ENCODE peak calls at places on chromosomes 6 and 20, in eight cellular contexts. One of them, this sample, is unnamed.

GRCh38 chr6:56938634-56939294 is 16.1 kb upstream of the BEND6 start:
- DNase-seq in testis: no peak
- DNase-seq in astrocyte of the cerebellum: peak
- DNase-seq in uterus: no peak
- DNase-seq in IMR-90: peak
- DNase-seq in pancreas: no peak
- DNase-seq in heart right ventricle: no peak
- DNase-seq in hepatocyte: peak
- DNase-seq in this sample: peak

GRCh38 chr6:158654498-158654897 is 4.6 kb downstream of the SYTL3 start:
- DNase-seq in testis: peak
- DNase-seq in astrocyte of the cerebellum: no peak
- DNase-seq in uterus: peak
- DNase-seq in IMR-90: peak
- DNase-seq in pancreas: no peak
- DNase-seq in heart right ventricle: peak
- DNase-seq in hepatocyte: peak
- DNase-seq in this sample: peak

GRCh38 chr6:25332671-25333071 is 53.5 kb downstream of the CARMIL1 start:
- DNase-seq in testis: no peak
- DNase-seq in astrocyte of the cerebellum: no peak
- DNase-seq in uterus: no peak
- DNase-seq in IMR-90: no peak
- DNase-seq in pancreas: no peak
- DNase-seq in heart right ventricle: no peak
- DNase-seq in hepatocyte: no peak
- DNase-seq in this sample: no peak

GRCh38 chr6:13331516-13332348 is 3.4 kb upstream of the TBC1D7 start:
- DNase-seq in testis: no peak
- DNase-seq in astrocyte of the cerebellum: no peak
- DNase-seq in uterus: no peak
- DNase-seq in IMR-90: peak
- DNase-seq in pancreas: no peak
- DNase-seq in heart right ventricle: no peak
- DNase-seq in hepatocyte: peak
- DNase-seq in this sample: peak

GRCh38 chr6:156960525-156960924 is 183.3 kb downstream of the ARID1B start:
- DNase-seq in testis: no peak
- DNase-seq in astrocyte of the cerebellum: no peak
- DNase-seq in uterus: no peak
- DNase-seq in IMR-90: no peak
- DNase-seq in pancreas: no peak
- DNase-seq in heart right ventricle: no peak
- DNase-seq in hepatocyte: no peak
- DNase-seq in this sample: no peak

GRCh38 chr6:151063339-151063738 is 176.4 kb upstream of the AKAP12 start:
- DNase-seq in testis: no peak
- DNase-seq in astrocyte of the cerebellum: peak
- DNase-seq in uterus: no peak
- DNase-seq in IMR-90: peak
- DNase-seq in pancreas: no peak
- DNase-seq in heart right ventricle: no peak
- DNase-seq in hepatocyte: no peak
- DNase-seq in this sample: peak

GRCh38 chr6:13248053-13248452 is 80.3 kb downstream of the TBC1D7 start:
- DNase-seq in testis: no peak
- DNase-seq in astrocyte of the cerebellum: peak
- DNase-seq in uterus: no peak
- DNase-seq in IMR-90: peak
- DNase-seq in pancreas: peak
- DNase-seq in heart right ventricle: no peak
- DNase-seq in hepatocyte: peak
- DNase-seq in this sample: peak

GRCh38 chr6:135546680-135547418 is 49.3 kb upstream of the AHI1 start:
- DNase-seq in testis: no peak
- DNase-seq in astrocyte of the cerebellum: no peak
- DNase-seq in uterus: no peak
- DNase-seq in IMR-90: no peak
- DNase-seq in pancreas: peak
- DNase-seq in heart right ventricle: peak
- DNase-seq in hepatocyte: no peak
- DNase-seq in this sample: peak

GRCh38 chr20:23623666-23624065 is 14.1 kb downstream of the CST3 start:
- DNase-seq in testis: no peak
- DNase-seq in astrocyte of the cerebellum: no peak
- DNase-seq in uterus: no peak
- DNase-seq in IMR-90: no peak
- DNase-seq in pancreas: no peak
- DNase-seq in heart right ventricle: no peak
- DNase-seq in hepatocyte: peak
- DNase-seq in this sample: no peak

GRCh38 chr6:123447315-123447937 is 189.3 kb downstream of the TRDN start:
- DNase-seq in testis: no peak
- DNase-seq in astrocyte of the cerebellum: no peak
- DNase-seq in uterus: no peak
- DNase-seq in IMR-90: no peak
- DNase-seq in pancreas: no peak
- DNase-seq in heart right ventricle: no peak
- DNase-seq in hepatocyte: no peak
- DNase-seq in this sample: no peak

GRCh38 chr6:105302617-105303128 is 100.2 kb downstream of the PREP start:
- DNase-seq in testis: no peak
- DNase-seq in astrocyte of the cerebellum: no peak
- DNase-seq in uterus: no peak
- DNase-seq in IMR-90: no peak
- DNase-seq in pancreas: no peak
- DNase-seq in heart right ventricle: no peak
- DNase-seq in hepatocyte: no peak
- DNase-seq in this sample: no peak

GRCh38 chr20:57627339-57627738 is 7.1 kb upstream of the ZBP1 start:
- DNase-seq in testis: no peak
- DNase-seq in astrocyte of the cerebellum: no peak
- DNase-seq in uterus: no peak
- DNase-seq in IMR-90: no peak
- DNase-seq in pancreas: no peak
- DNase-seq in heart right ventricle: no peak
- DNase-seq in hepatocyte: no peak
- DNase-seq in this sample: no peak

GRCh38 chr6:150717419-150717818 is 117.7 kb downstream of the PLEKHG1 start:
- DNase-seq in testis: no peak
- DNase-seq in astrocyte of the cerebellum: no peak
- DNase-seq in uterus: no peak
- DNase-seq in IMR-90: no peak
- DNase-seq in pancreas: no peak
- DNase-seq in heart right ventricle: no peak
- DNase-seq in hepatocyte: peak
- DNase-seq in this sample: no peak

GRCh38 chr20:25022680-25023079 is 30.1 kb upstream of the APMAP start:
- DNase-seq in testis: peak
- DNase-seq in astrocyte of the cerebellum: no peak
- DNase-seq in uterus: no peak
- DNase-seq in IMR-90: no peak
- DNase-seq in pancreas: peak
- DNase-seq in heart right ventricle: peak
- DNase-seq in hepatocyte: no peak
- DNase-seq in this sample: no peak

GRCh38 chr6:85015396-85015990 is 251.1 kb upstream of the TBX18 start:
- DNase-seq in testis: peak
- DNase-seq in astrocyte of the cerebellum: peak
- DNase-seq in uterus: no peak
- DNase-seq in IMR-90: peak
- DNase-seq in pancreas: peak
- DNase-seq in heart right ventricle: peak
- DNase-seq in hepatocyte: peak
- DNase-seq in this sample: peak

GRCh38 chr6:43856005-43856765 is 86.2 kb downstream of the VEGFA start:
- DNase-seq in testis: peak
- DNase-seq in astrocyte of the cerebellum: peak
- DNase-seq in uterus: no peak
- DNase-seq in IMR-90: peak
- DNase-seq in pancreas: peak
- DNase-seq in heart right ventricle: peak
- DNase-seq in hepatocyte: peak
- DNase-seq in this sample: peak

DNA sequence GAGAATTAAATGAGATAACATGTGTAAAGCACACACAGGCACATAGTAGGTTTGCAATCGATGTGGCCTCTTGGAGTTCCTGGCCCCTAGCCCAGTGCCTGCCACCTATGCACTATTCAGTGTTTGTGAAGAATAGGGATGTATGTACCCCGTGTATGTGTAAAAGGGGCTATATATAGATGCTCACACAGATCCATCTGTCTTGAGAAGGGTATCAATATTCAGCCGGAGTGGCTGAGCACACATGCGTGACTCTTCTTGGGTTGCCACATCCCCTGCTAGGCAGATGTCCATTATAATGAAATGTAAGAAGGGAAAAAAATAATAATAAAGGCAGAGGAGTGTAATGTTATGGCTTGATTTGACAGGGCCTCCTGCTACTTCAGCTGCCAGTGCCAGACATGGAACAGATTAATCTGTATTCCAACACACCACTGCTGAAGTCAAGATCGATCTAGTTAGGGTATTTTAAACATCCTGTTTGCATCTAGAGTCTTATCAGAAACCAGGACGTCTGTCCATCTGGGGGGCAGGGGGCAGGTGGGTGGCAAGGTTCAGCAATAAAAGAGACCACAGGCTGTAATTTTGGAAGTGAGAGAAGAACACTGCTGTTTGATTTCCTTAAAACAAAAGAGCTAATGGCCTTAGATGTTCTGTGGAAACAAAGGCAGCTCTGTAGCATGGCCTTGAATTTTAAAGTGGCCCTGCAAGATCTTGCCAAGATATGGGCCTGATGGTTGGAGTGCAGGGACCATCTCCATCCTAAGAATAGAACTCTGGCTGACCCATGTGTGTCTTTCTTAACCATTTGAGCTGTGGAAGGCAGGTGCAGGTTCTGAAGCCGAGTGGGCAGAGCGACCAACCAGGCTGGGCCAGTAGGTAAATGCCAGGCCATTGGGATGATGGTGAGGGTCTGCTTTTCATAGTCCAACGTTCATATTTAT is 74.1 kb upstream of the VSTM2L start:
- DNase-seq in testis: no peak
- DNase-seq in astrocyte of the cerebellum: no peak
- DNase-seq in uterus: no peak
- DNase-seq in IMR-90: no peak
- DNase-seq in pancreas: no peak
- DNase-seq in heart right ventricle: no peak
- DNase-seq in hepatocyte: no peak
- DNase-seq in this sample: no peak
- H3K4me3 ChIP-seq in testis: no peak
- H3K4me3 ChIP-seq in astrocyte of the cerebellum: no peak
- H3K4me3 ChIP-seq in uterus: no peak
- H3K4me3 ChIP-seq in IMR-90: no peak
- H3K4me3 ChIP-seq in pancreas: no peak
- H3K4me3 ChIP-seq in heart right ventricle: no peak
- H3K4me3 ChIP-seq in hepatocyte: no peak
- H3K4me3 ChIP-seq in this sample: no peak

GRCh38 chr6:125078602-125079321 is 74.8 kb upstream of the TPD52L1 start:
- DNase-seq in testis: no peak
- DNase-seq in astrocyte of the cerebellum: no peak
- DNase-seq in uterus: no peak
- DNase-seq in IMR-90: no peak
- DNase-seq in pancreas: no peak
- DNase-seq in heart right ventricle: no peak
- DNase-seq in hepatocyte: no peak
- DNase-seq in this sample: no peak
- TF ChIP-seq CTCF in testis: no peak
- TF ChIP-seq CTCF in astrocyte of the cerebellum: no peak
- TF ChIP-seq CTCF in uterus: no peak
- TF ChIP-seq CTCF in IMR-90: no peak
- TF ChIP-seq CTCF in pancreas: no peak
- TF ChIP-seq CTCF in heart right ventricle: no peak
- TF ChIP-seq CTCF in hepatocyte: no peak
- TF ChIP-seq CTCF in this sample: no peak

DNA sequence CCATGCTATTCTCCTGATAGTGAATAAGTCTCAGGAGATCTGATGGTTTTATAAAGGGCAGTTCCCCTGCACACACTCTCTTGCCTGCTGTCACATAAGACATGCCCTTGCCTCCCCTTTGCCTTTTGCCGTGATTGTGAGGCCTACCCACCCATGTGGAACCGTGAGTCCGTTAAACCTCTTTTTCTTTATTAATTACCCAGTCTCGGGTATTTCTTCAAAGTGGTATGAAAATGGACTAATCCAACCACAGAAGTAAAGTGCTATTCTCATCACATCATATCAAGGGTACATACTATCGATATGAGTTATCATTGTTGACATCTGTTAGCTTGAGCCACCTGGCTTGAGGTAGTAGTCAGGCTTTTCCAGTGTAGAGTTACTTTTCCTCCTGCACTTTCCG is 2.3 kb downstream of the MANBAL start:
- DNase-seq in testis: no peak
- DNase-seq in astrocyte of the cerebellum: no peak
- DNase-seq in uterus: no peak
- DNase-seq in IMR-90: no peak
- DNase-seq in pancreas: no peak
- DNase-seq in heart right ventricle: no peak
- DNase-seq in hepatocyte: no peak
- DNase-seq in this sample: no peak
- H3K4me3 ChIP-seq in testis: no peak
- H3K4me3 ChIP-seq in astrocyte of the cerebellum: no peak
- H3K4me3 ChIP-seq in uterus: no peak
- H3K4me3 ChIP-seq in IMR-90: no peak
- H3K4me3 ChIP-seq in pancreas: no peak
- H3K4me3 ChIP-seq in heart right ventricle: no peak
- H3K4me3 ChIP-seq in hepatocyte: no peak
- H3K4me3 ChIP-seq in this sample: no peak

GRCh38 chr6:117191009-117191408 is 74.3 kb upstream of the VGLL2 start:
- DNase-seq in testis: no peak
- DNase-seq in astrocyte of the cerebellum: no peak
- DNase-seq in uterus: no peak
- DNase-seq in IMR-90: no peak
- DNase-seq in pancreas: no peak
- DNase-seq in heart right ventricle: no peak
- DNase-seq in hepatocyte: no peak
- DNase-seq in this sample: no peak

GRCh38 chr6:117191448-117191847 is 73.9 kb upstream of the VGLL2 start:
- DNase-seq in testis: no peak
- DNase-seq in astrocyte of the cerebellum: no peak
- DNase-seq in uterus: no peak
- DNase-seq in IMR-90: no peak
- DNase-seq in pancreas: no peak
- DNase-seq in heart right ventricle: no peak
- DNase-seq in hepatocyte: no peak
- DNase-seq in this sample: no peak

DNA sequence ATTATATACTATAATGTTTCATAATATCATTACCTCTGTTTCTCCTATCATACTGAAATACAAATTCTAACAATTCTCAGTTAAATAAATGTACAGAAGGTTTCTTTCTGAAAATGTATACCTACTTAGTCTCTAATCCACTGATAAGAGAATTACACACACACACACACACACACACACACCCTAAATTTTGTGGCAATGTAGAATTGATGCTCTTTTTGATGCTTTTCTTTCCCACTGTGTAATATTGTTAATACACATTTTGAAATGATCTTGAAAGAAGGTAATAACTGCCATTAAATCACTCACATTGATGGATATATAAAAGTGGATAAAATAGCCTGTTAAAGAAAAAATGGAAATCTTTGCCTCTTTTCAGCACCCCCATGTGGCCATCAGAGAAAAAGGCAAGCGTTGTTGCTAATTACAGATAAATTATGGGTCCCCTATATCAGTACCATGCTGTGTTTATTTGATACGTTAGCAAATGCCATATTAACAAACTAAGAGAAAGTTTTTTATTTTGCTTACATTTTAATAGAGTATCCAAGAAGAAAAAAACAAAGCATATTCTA is 76.6 kb upstream of the VGLL2 start:
- DNase-seq in testis: no peak
- DNase-seq in astrocyte of the cerebellum: no peak
- DNase-seq in uterus: no peak
- DNase-seq in IMR-90: no peak
- DNase-seq in pancreas: no peak
- DNase-seq in heart right ventricle: no peak
- DNase-seq in hepatocyte: no peak
- DNase-seq in this sample: no peak
- TF ChIP-seq CTCF in testis: peak
- TF ChIP-seq CTCF in astrocyte of the cerebellum: peak
- TF ChIP-seq CTCF in uterus: no peak
- TF ChIP-seq CTCF in IMR-90: peak
- TF ChIP-seq CTCF in pancreas: peak
- TF ChIP-seq CTCF in heart right ventricle: peak
- TF ChIP-seq CTCF in hepatocyte: peak
- TF ChIP-seq CTCF in this sample: peak